ENCODE peak calls at places on chromosome 9, in ten cellular contexts. One of them, this sample, is unnamed.

GRCh38 chr9:78187763-78188495 is 47.9 kb upstream of the CEP78 start:
- DNase-seq in ureter: no peak
- DNase-seq in CD4-positive, alpha-beta T cell: no peak
- DNase-seq in hypothalamus: peak; percentile 3
- DNase-seq in Ammon's horn: peak; percentile 78
- DNase-seq in left ventricle myocardium superior: peak; percentile 47
- DNase-seq in NCI-H2081: no peak
- DNase-seq in H9: no peak
- DNase-seq in iPS DF 19.7: no peak
- DNase-seq in GM23248: peak; percentile 7
- DNase-seq in this sample: no peak

GRCh38 chr9:109027176-109027575 is 13.9 kb upstream of the CTNNAL1 start:
- DNase-seq in ureter: peak; percentile 42
- DNase-seq in CD4-positive, alpha-beta T cell: no peak
- DNase-seq in hypothalamus: no peak
- DNase-seq in Ammon's horn: no peak
- DNase-seq in left ventricle myocardium superior: no peak
- DNase-seq in NCI-H2081: no peak
- DNase-seq in H9: no peak
- DNase-seq in iPS DF 19.7: no peak
- DNase-seq in GM23248: no peak
- DNase-seq in this sample: no peak

GRCh38 chr9:93864840-93865239 is 90.3 kb downstream of the BARX1 start:
- DNase-seq in ureter: no peak
- DNase-seq in CD4-positive, alpha-beta T cell: no peak
- DNase-seq in hypothalamus: no peak
- DNase-seq in Ammon's horn: no peak
- DNase-seq in left ventricle myocardium superior: no peak
- DNase-seq in NCI-H2081: no peak
- DNase-seq in H9: no peak
- DNase-seq in iPS DF 19.7: no peak
- DNase-seq in GM23248: no peak
- DNase-seq in this sample: no peak

GRCh38 chr9:131943397-131943796 is 136.3 kb downstream of the MED27 start:
- DNase-seq in ureter: no peak
- DNase-seq in CD4-positive, alpha-beta T cell: no peak
- DNase-seq in hypothalamus: no peak
- DNase-seq in Ammon's horn: peak; percentile 66
- DNase-seq in left ventricle myocardium superior: no peak
- DNase-seq in NCI-H2081: peak; percentile 85
- DNase-seq in H9: no peak
- DNase-seq in iPS DF 19.7: no peak
- DNase-seq in GM23248: no peak
- DNase-seq in this sample: no peak

GRCh38 chr9:37144762-37145161 is 24.4 kb downstream of the ZCCHC7 start:
- DNase-seq in ureter: no peak
- DNase-seq in CD4-positive, alpha-beta T cell: no peak
- DNase-seq in hypothalamus: no peak
- DNase-seq in Ammon's horn: no peak
- DNase-seq in left ventricle myocardium superior: no peak
- DNase-seq in NCI-H2081: no peak
- DNase-seq in H9: no peak
- DNase-seq in iPS DF 19.7: no peak
- DNase-seq in GM23248: peak; percentile 14
- DNase-seq in this sample: no peak

GRCh38 chr9:107276966-107277710 is 5.9 kb upstream of the RAD23B start:
- DNase-seq in ureter: no peak
- DNase-seq in CD4-positive, alpha-beta T cell: no peak
- DNase-seq in hypothalamus: no peak
- DNase-seq in Ammon's horn: no peak
- DNase-seq in left ventricle myocardium superior: no peak
- DNase-seq in NCI-H2081: no peak
- DNase-seq in H9: no peak
- DNase-seq in iPS DF 19.7: no peak
- DNase-seq in GM23248: peak; percentile 58
- DNase-seq in this sample: no peak

GRCh38 chr9:95509851-95510529 is 6.8 kb downstream of the PTCH1 start:
- DNase-seq in ureter: no peak
- DNase-seq in CD4-positive, alpha-beta T cell: no peak
- DNase-seq in hypothalamus: no peak
- DNase-seq in Ammon's horn: no peak
- DNase-seq in left ventricle myocardium superior: peak; percentile 37
- DNase-seq in NCI-H2081: no peak
- DNase-seq in H9: no peak
- DNase-seq in iPS DF 19.7: no peak
- DNase-seq in GM23248: peak; percentile 66
- DNase-seq in this sample: peak; percentile 24

GRCh38 chr9:89431930-89432725 is 65.8 kb downstream of the SEMA4D start:
- DNase-seq in ureter: no peak
- DNase-seq in CD4-positive, alpha-beta T cell: no peak
- DNase-seq in hypothalamus: no peak
- DNase-seq in Ammon's horn: no peak
- DNase-seq in left ventricle myocardium superior: no peak
- DNase-seq in NCI-H2081: no peak
- DNase-seq in H9: no peak
- DNase-seq in iPS DF 19.7: no peak
- DNase-seq in GM23248: no peak
- DNase-seq in this sample: no peak

GRCh38 chr9:99489043-99489378 is 266.9 kb downstream of the SEC61B start:
- DNase-seq in ureter: no peak
- DNase-seq in CD4-positive, alpha-beta T cell: no peak
- DNase-seq in hypothalamus: no peak
- DNase-seq in Ammon's horn: no peak
- DNase-seq in left ventricle myocardium superior: no peak
- DNase-seq in NCI-H2081: no peak
- DNase-seq in H9: no peak
- DNase-seq in iPS DF 19.7: no peak
- DNase-seq in GM23248: peak; percentile 83
- DNase-seq in this sample: no peak

GRCh38 chr9:135105211-135105745 is 17.8 kb downstream of the OLFM1 start:
- DNase-seq in ureter: no peak
- DNase-seq in CD4-positive, alpha-beta T cell: no peak
- DNase-seq in hypothalamus: no peak
- DNase-seq in Ammon's horn: no peak
- DNase-seq in left ventricle myocardium superior: no peak
- DNase-seq in NCI-H2081: no peak
- DNase-seq in H9: no peak
- DNase-seq in iPS DF 19.7: no peak
- DNase-seq in GM23248: no peak
- DNase-seq in this sample: no peak

GRCh38 chr9:113906411-113907110 is 30.5 kb downstream of the ZNF618 start:
- DNase-seq in ureter: no peak
- DNase-seq in CD4-positive, alpha-beta T cell: no peak
- DNase-seq in hypothalamus: no peak
- DNase-seq in Ammon's horn: no peak
- DNase-seq in left ventricle myocardium superior: no peak
- DNase-seq in NCI-H2081: no peak
- DNase-seq in H9: no peak
- DNase-seq in iPS DF 19.7: no peak
- DNase-seq in GM23248: peak; percentile 44
- DNase-seq in this sample: no peak

GRCh38 chr9:72579190-72579589 is 57.8 kb downstream of the TMC1 start:
- DNase-seq in ureter: peak; percentile 63
- DNase-seq in CD4-positive, alpha-beta T cell: no peak
- DNase-seq in hypothalamus: no peak
- DNase-seq in Ammon's horn: no peak
- DNase-seq in left ventricle myocardium superior: peak; percentile 65
- DNase-seq in NCI-H2081: no peak
- DNase-seq in H9: no peak
- DNase-seq in iPS DF 19.7: no peak
- DNase-seq in GM23248: peak; percentile 70
- DNase-seq in this sample: no peak

GRCh38 chr9:75960561-75960960 is 70.1 kb downstream of the PCSK5 start:
- DNase-seq in ureter: no peak
- DNase-seq in CD4-positive, alpha-beta T cell: no peak
- DNase-seq in hypothalamus: peak; percentile 4
- DNase-seq in Ammon's horn: peak; percentile 49
- DNase-seq in left ventricle myocardium superior: peak; percentile 48
- DNase-seq in NCI-H2081: no peak
- DNase-seq in H9: no peak
- DNase-seq in iPS DF 19.7: no peak
- DNase-seq in GM23248: no peak
- DNase-seq in this sample: no peak

GRCh38 chr9:73151653-73152382 is at the start of gene ANXA1:
- DNase-seq in ureter: no peak
- DNase-seq in CD4-positive, alpha-beta T cell: no peak
- DNase-seq in hypothalamus: no peak
- DNase-seq in Ammon's horn: no peak
- DNase-seq in left ventricle myocardium superior: no peak
- DNase-seq in NCI-H2081: no peak
- DNase-seq in H9: no peak
- DNase-seq in iPS DF 19.7: no peak
- DNase-seq in GM23248: peak; percentile 95
- DNase-seq in this sample: no peak

GRCh38 chr9:20343325-20343724 is 279.0 kb downstream of the MLLT3 start:
- DNase-seq in ureter: no peak
- DNase-seq in CD4-positive, alpha-beta T cell: no peak
- DNase-seq in hypothalamus: no peak
- DNase-seq in Ammon's horn: no peak
- DNase-seq in left ventricle myocardium superior: no peak
- DNase-seq in NCI-H2081: no peak
- DNase-seq in H9: no peak
- DNase-seq in iPS DF 19.7: no peak
- DNase-seq in GM23248: no peak
- DNase-seq in this sample: no peak

GRCh38 chr9:16501098-16501663 is 369.3 kb downstream of the BNC2 start:
- DNase-seq in ureter: no peak
- DNase-seq in CD4-positive, alpha-beta T cell: no peak
- DNase-seq in hypothalamus: no peak
- DNase-seq in Ammon's horn: no peak
- DNase-seq in left ventricle myocardium superior: no peak
- DNase-seq in NCI-H2081: no peak
- DNase-seq in H9: no peak
- DNase-seq in iPS DF 19.7: no peak
- DNase-seq in GM23248: peak; percentile 77
- DNase-seq in this sample: no peak

GRCh38 chr9:134319306-134320194 is 6.7 kb upstream of the RXRA start:
- DNase-seq in ureter: no peak
- DNase-seq in CD4-positive, alpha-beta T cell: no peak
- DNase-seq in hypothalamus: no peak
- DNase-seq in Ammon's horn: no peak
- DNase-seq in left ventricle myocardium superior: peak; percentile 18
- DNase-seq in NCI-H2081: no peak
- DNase-seq in H9: no peak
- DNase-seq in iPS DF 19.7: no peak
- DNase-seq in GM23248: no peak
- DNase-seq in this sample: no peak

GRCh38 chr9:2639786-2640185 is 18.2 kb downstream of the VLDLR start:
- DNase-seq in ureter: no peak
- DNase-seq in CD4-positive, alpha-beta T cell: no peak
- DNase-seq in hypothalamus: no peak
- DNase-seq in Ammon's horn: no peak
- DNase-seq in left ventricle myocardium superior: no peak
- DNase-seq in NCI-H2081: no peak
- DNase-seq in H9: no peak
- DNase-seq in iPS DF 19.7: no peak
- DNase-seq in GM23248: no peak
- DNase-seq in this sample: no peak

GRCh38 chr9:27333241-27334052 is 36.5 kb upstream of the EQTN start:
- DNase-seq in ureter: peak; percentile 66
- DNase-seq in CD4-positive, alpha-beta T cell: peak; percentile 26
- DNase-seq in hypothalamus: peak; percentile 33
- DNase-seq in Ammon's horn: peak; percentile 87
- DNase-seq in left ventricle myocardium superior: peak; percentile 59
- DNase-seq in NCI-H2081: peak; percentile 81
- DNase-seq in H9: peak; percentile 84
- DNase-seq in iPS DF 19.7: peak; percentile 85
- DNase-seq in GM23248: peak; percentile 70
- DNase-seq in this sample: peak; percentile 77

GRCh38 chr9:96617439-96618185 is 2.0 kb downstream of the CDC14B start:
- DNase-seq in ureter: no peak
- DNase-seq in CD4-positive, alpha-beta T cell: no peak
- DNase-seq in hypothalamus: no peak
- DNase-seq in Ammon's horn: peak; percentile 37
- DNase-seq in left ventricle myocardium superior: peak; percentile 38
- DNase-seq in NCI-H2081: no peak
- DNase-seq in H9: peak; percentile 31
- DNase-seq in iPS DF 19.7: no peak
- DNase-seq in GM23248: no peak
- DNase-seq in this sample: no peak

GRCh38 chr9:73153793-73154227 is 2.1 kb downstream of the ANXA1 start:
- DNase-seq in ureter: no peak
- DNase-seq in CD4-positive, alpha-beta T cell: no peak
- DNase-seq in hypothalamus: no peak
- DNase-seq in Ammon's horn: no peak
- DNase-seq in left ventricle myocardium superior: no peak
- DNase-seq in NCI-H2081: no peak
- DNase-seq in H9: no peak
- DNase-seq in iPS DF 19.7: no peak
- DNase-seq in GM23248: peak; percentile 79
- DNase-seq in this sample: no peak

GRCh38 chr9:38246833-38247232 is 145.7 kb upstream of the ALDH1B1 start:
- DNase-seq in ureter: no peak
- DNase-seq in CD4-positive, alpha-beta T cell: no peak
- DNase-seq in hypothalamus: no peak
- DNase-seq in Ammon's horn: no peak
- DNase-seq in left ventricle myocardium superior: no peak
- DNase-seq in NCI-H2081: no peak
- DNase-seq in H9: no peak
- DNase-seq in iPS DF 19.7: no peak
- DNase-seq in GM23248: no peak
- DNase-seq in this sample: no peak

GRCh38 chr9:92424340-92424739 is at the start of gene OMD:
- DNase-seq in ureter: no peak
- DNase-seq in CD4-positive, alpha-beta T cell: no peak
- DNase-seq in hypothalamus: no peak
- DNase-seq in Ammon's horn: no peak
- DNase-seq in left ventricle myocardium superior: no peak
- DNase-seq in NCI-H2081: no peak
- DNase-seq in H9: no peak
- DNase-seq in iPS DF 19.7: no peak
- DNase-seq in GM23248: peak; percentile 22
- DNase-seq in this sample: no peak

GRCh38 chr9:87725356-87725899 is 491 bp upstream of the CTSL start:
- DNase-seq in ureter: no peak
- DNase-seq in CD4-positive, alpha-beta T cell: no peak
- DNase-seq in hypothalamus: no peak
- DNase-seq in Ammon's horn: peak; percentile 68
- DNase-seq in left ventricle myocardium superior: peak; percentile 56
- DNase-seq in NCI-H2081: no peak
- DNase-seq in H9: peak; percentile 58
- DNase-seq in iPS DF 19.7: no peak
- DNase-seq in GM23248: peak; percentile 67
- DNase-seq in this sample: no peak

GRCh38 chr9:18343799-18344198 is 130.2 kb upstream of the ADAMTSL1 start:
- DNase-seq in ureter: no peak
- DNase-seq in CD4-positive, alpha-beta T cell: no peak
- DNase-seq in hypothalamus: no peak
- DNase-seq in Ammon's horn: no peak
- DNase-seq in left ventricle myocardium superior: no peak
- DNase-seq in NCI-H2081: no peak
- DNase-seq in H9: no peak
- DNase-seq in iPS DF 19.7: no peak
- DNase-seq in GM23248: peak; percentile 80
- DNase-seq in this sample: no peak

GRCh38 chr9:35696520-35697215 is 6.9 kb upstream of the TPM2 start:
- DNase-seq in ureter: no peak
- DNase-seq in CD4-positive, alpha-beta T cell: peak; percentile 39
- DNase-seq in hypothalamus: no peak
- DNase-seq in Ammon's horn: peak; percentile 59
- DNase-seq in left ventricle myocardium superior: peak; percentile 68
- DNase-seq in NCI-H2081: peak; percentile 32
- DNase-seq in H9: peak; percentile 80
- DNase-seq in iPS DF 19.7: no peak
- DNase-seq in GM23248: peak; percentile 66
- DNase-seq in this sample: peak; percentile 6

GRCh38 chr9:76818271-76818670 is 54.0 kb downstream of the PCA3 start:
- DNase-seq in ureter: peak; percentile 83
- DNase-seq in CD4-positive, alpha-beta T cell: no peak
- DNase-seq in hypothalamus: peak; percentile 79
- DNase-seq in Ammon's horn: peak; percentile 74
- DNase-seq in left ventricle myocardium superior: peak; percentile 35
- DNase-seq in NCI-H2081: no peak
- DNase-seq in H9: peak; percentile 49
- DNase-seq in iPS DF 19.7: peak; percentile 20
- DNase-seq in GM23248: peak; percentile 99
- DNase-seq in this sample: no peak

GRCh38 chr9:75142208-75142607 is 53.9 kb downstream of the OSTF1 start:
- DNase-seq in ureter: no peak
- DNase-seq in CD4-positive, alpha-beta T cell: no peak
- DNase-seq in hypothalamus: no peak
- DNase-seq in Ammon's horn: no peak
- DNase-seq in left ventricle myocardium superior: no peak
- DNase-seq in NCI-H2081: no peak
- DNase-seq in H9: no peak
- DNase-seq in iPS DF 19.7: no peak
- DNase-seq in GM23248: no peak
- DNase-seq in this sample: no peak

This sample was measured in COR-L47.